ENCODE peak calls at places on chromosomes 2 and 18, in six cellular contexts. N is HS-5; I is CD4-positive, alpha-beta T cell; Q is activated gamma-delta T cell treated with Interleukin-2 at 50 U/mL for 16 hours; C is mesendoderm; J is NCI-H1092 treated with DMSO at 0.1 percent for 48 hours. W is an unnamed sample.

GRCh38 chr18:25935356-25935755 is 155.1 kb downstream of the SS18 start:
- DNase-seq in N (no peak), J (no peak), I (no peak), Q (no peak), C (no peak), W (no peak)

GRCh38 chr18:38087538-38087937 is 521.9 kb upstream of the CELF4 start:
- DNase-seq in Q (no peak), C (no peak), N (no peak), J (no peak), I (no peak), W (no peak)

GRCh38 chr2:120750488-120751210 is 15.0 kb downstream of the GLI2 start:
- DNase-seq in N (no peak), I (no peak), J (no peak), Q (no peak), C (no peak), W (no peak)

GRCh38 chr2:238527565-238527964 is 100.8 kb downstream of the ASB1 start:
- DNase-seq in C (peak), J (no peak), I (no peak), N (peak), Q (no peak), W (no peak)

GRCh38 chr2:36058953-36059352 is 296.6 kb upstream of the CRIM1 start:
- DNase-seq in J (no peak), Q (no peak), I (no peak), N (peak), C (peak), W (no peak)

GRCh38 chr18:6683112-6683876 is 46.2 kb upstream of the ARHGAP28 start:
- DNase-seq in N (no peak), Q (no peak), I (no peak), C (peak), J (no peak), W (peak)

GRCh38 chr2:164458801-164459200 is 162.5 kb downstream of the GRB14 start:
- DNase-seq in C (peak), I (no peak), N (no peak), J (no peak), Q (no peak), W (no peak)

GRCh38 chr2:9793156-9793917 is 49.9 kb upstream of the TAF1B start:
- DNase-seq in I (no peak), J (no peak), Q (no peak), N (no peak), C (no peak), W (no peak)

GRCh38 chr2:165827219-165827920 is 33.3 kb upstream of the GALNT3 start:
- DNase-seq in Q (no peak), I (no peak), J (peak), C (no peak), N (no peak), W (peak)

GRCh38 chr2:134207589-134208209 is 46.2 kb upstream of the MGAT5 start:
- DNase-seq in I (peak), J (peak), C (peak), N (no peak), Q (peak), W (no peak)

GRCh38 chr18:3985030-3985429 is 470.1 kb downstream of the DLGAP1 start:
- DNase-seq in J (no peak), N (no peak), I (no peak), C (no peak), Q (no peak), W (no peak)

GRCh38 chr2:218387369-218388194 is 5.5 kb downstream of the SLC11A1 start:
- DNase-seq in I (no peak), C (peak), J (peak), N (no peak), Q (no peak), W (peak)

GRCh38 chr2:38601463-38602135 is 1.1 kb downstream of the HNRNPLL start:
- DNase-seq in I (no peak), C (peak), Q (no peak), J (no peak), N (no peak), W (peak)

GRCh38 chr2:102084651-102085050 is 57.9 kb upstream of the IL1R1 start:
- DNase-seq in C (no peak), J (no peak), N (no peak), Q (no peak), I (no peak), W (no peak)